ENCODE peak calls at places on chromosomes 3 and 15, in eight cellular contexts. V is left ventricle myocardium inferior, W is PC-9, T is foreskin keratinocyte, E is colonic mucosa, Q is heart left ventricle, N is right atrium auricular region, H is HCT116. M is an unnamed sample.
A peak's percentile ranks its signal among the peaks of the same experiment; 100 is the strongest.

GRCh38 chr3:135260025-135260424 is 465.0 kb downstream of the EPHB1 start:
- DNase-seq in E (no peak), N (no peak), T (no peak), Q (no peak), H (no peak), W (no peak), V (no peak), M (no peak)

GRCh38 chr15:70587896-70588567 is 175.3 kb downstream of the UACA start:
- DNase-seq in Q (no peak), V (no peak), W (no peak), H (no peak), N (no peak), T (no peak), E (no peak), M (no peak)

GRCh38 chr3:159458010-159458409 is 530.6 kb upstream of the IL12A start:
- DNase-seq in Q (no peak), T (peak; percentile 99), V (no peak), H (no peak), N (no peak), E (no peak), W (peak; percentile 92), M (no peak)

GRCh38 chr15:48617619-48618018 is 27.9 kb downstream of the FBN1 start:
- DNase-seq in N (peak; percentile 76), W (no peak), H (no peak), V (peak; percentile 22), T (no peak), E (peak; percentile 28), Q (peak; percentile 67), M (no peak)

GRCh38 chr15:45129651-45130129 is at the start of the genes DUOX1 and DUOXA1:
- DNase-seq in Q (peak; percentile 42), W (no peak), V (peak; percentile 51), N (no peak), H (peak; percentile 16), E (peak; percentile 67), T (no peak), M (no peak)

GRCh38 chr15:70375006-70375409 is 277.3 kb upstream of the TLE3 start:
- DNase-seq in V (no peak), T (peak; percentile 34), E (no peak), W (peak; percentile 80), N (peak; percentile 59), H (no peak), Q (peak; percentile 49), M (no peak)

GRCh38 chr15:73127302-73127936 is 75.2 kb downstream of the NEO1 start:
- DNase-seq in Q (no peak), H (peak; percentile 18), E (peak; percentile 39), V (no peak), W (no peak), N (no peak), T (no peak), M (no peak)

GRCh38 chr3:180274536-180274935 is 237.8 kb upstream of the PEX5L start:
- DNase-seq in Q (no peak), W (no peak), E (no peak), H (no peak), T (no peak), V (no peak), N (no peak), M (no peak)

GRCh38 chr3:173568623-173569022 is 171.1 kb downstream of the NLGN1 start:
- DNase-seq in E (no peak), N (no peak), W (no peak), H (no peak), T (no peak), V (no peak), Q (no peak), M (no peak)

GRCh38 chr3:48422691-48423090 is 7.2 kb downstream of the PLXNB1 start:
- DNase-seq in Q (no peak), N (no peak), T (no peak), W (no peak), E (no peak), H (no peak), V (no peak), M (no peak)

GRCh38 chr3:60835796-60836195 is 415.5 kb downstream of the FHIT start:
- DNase-seq in T (no peak), N (no peak), E (no peak), W (no peak), Q (no peak), H (no peak), V (no peak), M (no peak)

GRCh38 chr15:69434236-69434635 is 18.4 kb upstream of the RPLP1 start:
- DNase-seq in E (no peak), V (no peak), W (no peak), T (no peak), N (no peak), Q (no peak), H (no peak), M (no peak)

GRCh38 chr3:106560451-106560966 is 691.7 kb upstream of the CBLB start:
- DNase-seq in W (no peak), T (peak; percentile 67), H (no peak), Q (no peak), N (no peak), V (no peak), E (no peak), M (no peak)

GRCh38 chr3:161852744-161853143 is 356.1 kb downstream of the OTOL1 start:
- DNase-seq in W (no peak), Q (no peak), N (no peak), T (no peak), E (no peak), V (no peak), H (no peak), M (no peak)

GRCh38 chr15:48946088-48946839 is 17.5 kb downstream of the SHC4 start:
- DNase-seq in T (peak; percentile 85), E (no peak), W (no peak), Q (no peak), N (no peak), H (no peak), V (no peak), M (no peak)

GRCh38 chr3:98903705-98904481 is 2.4 kb upstream of the DCBLD2 start:
- DNase-seq in Q (no peak), W (no peak), H (no peak), V (no peak), T (no peak), N (no peak), E (no peak), M (no peak)

GRCh38 chr3:98903099-98903498 is 1.6 kb upstream of the DCBLD2 start:
- DNase-seq in E (no peak), H (peak; percentile 51), T (no peak), W (peak; percentile 24), N (no peak), V (no peak), Q (no peak), M (no peak)

GRCh38 chr3:98901032-98901464 is 447 bp downstream of the DCBLD2 start:
- DNase-seq in Q (peak; percentile 54), H (no peak), W (peak; percentile 72), V (peak; percentile 49), N (peak; percentile 68), E (peak; percentile 31), T (no peak), M (no peak)

GRCh38 chr3:98901465-98902174 is at the start of gene DCBLD2:
- DNase-seq in Q (peak; percentile 99), V (peak; percentile 98), T (peak; percentile 97), N (peak; percentile 98), E (peak; percentile 97), H (peak; percentile 96), W (peak; percentile 100), M (peak; percentile 99)

DNA sequence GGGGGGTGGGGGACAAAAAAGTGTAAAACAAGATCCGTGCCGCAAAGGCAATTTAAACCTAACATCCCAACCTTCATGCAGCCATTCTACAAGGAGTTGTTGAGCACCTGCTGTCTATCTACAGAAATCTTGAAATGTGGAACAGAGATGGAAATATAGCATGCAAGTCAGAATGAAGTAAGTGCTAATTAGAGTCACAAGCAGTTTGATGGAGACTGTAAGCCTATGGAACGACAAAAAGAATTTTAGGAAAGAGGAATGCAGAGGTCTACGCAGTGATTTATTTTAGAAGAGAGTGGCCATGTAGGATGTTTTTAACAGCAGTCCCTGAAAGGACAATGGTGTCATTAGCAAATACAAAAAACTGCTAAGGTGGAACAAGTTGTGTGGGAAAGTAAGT is 846 bp upstream of the DCBLD2 start:
- DNase-seq in Q (no peak), N (no peak), H (no peak), V (no peak), W (no peak), T (no peak), E (no peak), M (peak; percentile 5)
- H3K27ac ChIP-seq in Q (peak overlapping the region; percentile 71), N (peak overlapping the region; percentile 90), H (peak overlapping the region; percentile 87), V (peak overlapping the region; percentile 97), W (peak overlapping the region; percentile 54), T (no peak overlapping the region), E (peak overlapping the region; percentile 44), M (no peak overlapping the region)

GRCh38 chr15:83445653-83446052 is 1.5 kb upstream of the SH3GL3 start:
- DNase-seq in V (no peak), N (no peak), H (no peak), Q (no peak), T (no peak), E (no peak), W (no peak), M (no peak)
- H3K27ac ChIP-seq in V (no peak overlapping the region), N (no peak overlapping the region), H (no peak overlapping the region), Q (no peak overlapping the region), T (no peak overlapping the region), E (no peak overlapping the region), W (no peak overlapping the region), M (no peak overlapping the region)

GRCh38 chr3:42749753-42750231 is 23.3 kb downstream of the CCDC13 start:
- DNase-seq in V (no peak), W (peak; percentile 12), Q (no peak), H (no peak), E (no peak), T (no peak), N (no peak), M (no peak)

GRCh38 chr3:42752441-42752840 is 20.6 kb downstream of the CCDC13 start:
- DNase-seq in T (no peak), N (peak; percentile 16), H (no peak), W (no peak), V (no peak), E (no peak), Q (no peak), M (no peak)

GRCh38 chr3:42751609-42752008 is 21.4 kb downstream of the CCDC13 start:
- DNase-seq in T (no peak), E (no peak), N (peak; percentile 51), W (no peak), V (no peak), H (no peak), Q (no peak), M (no peak)

GRCh38 chr3:42749025-42749752 is 23.9 kb downstream of the CCDC13 start:
- DNase-seq in E (no peak), V (no peak), N (no peak), W (no peak), T (no peak), Q (no peak), H (no peak), M (no peak)

DNA sequence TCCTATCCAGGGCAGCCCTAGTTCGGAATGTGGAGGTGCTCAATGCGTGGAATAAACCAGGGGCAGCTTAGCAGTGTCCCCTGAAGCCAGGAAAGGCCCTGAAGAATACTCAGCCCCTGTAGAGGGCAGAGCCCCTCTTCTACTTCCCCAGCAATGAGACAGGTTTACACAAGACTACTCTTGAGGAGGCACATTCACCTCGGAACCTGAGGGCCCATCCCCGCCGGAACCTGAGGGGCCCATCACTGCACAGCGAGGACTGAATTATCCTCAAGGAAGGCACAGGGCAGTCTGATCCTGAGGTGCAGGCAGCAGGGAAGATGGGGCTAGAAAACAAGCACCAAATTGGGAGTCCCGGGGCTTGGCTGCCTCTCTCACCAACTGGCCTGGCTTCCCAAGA is 22.2 kb downstream of the CCDC13 start:
- DNase-seq in H (no peak), Q (no peak), N (peak; percentile 43), E (no peak), W (no peak), T (no peak), V (no peak), M (no peak)
- H3K27ac ChIP-seq in H (no peak overlapping the region), Q (no peak overlapping the region), N (no peak overlapping the region), E (no peak overlapping the region), W (no peak overlapping the region), T (no peak overlapping the region), V (no peak overlapping the region), M (no peak overlapping the region)

GRCh38 chr15:86316216-86316615 is 236.5 kb downstream of the AGBL1 start:
- DNase-seq in V (no peak), E (no peak), Q (no peak), N (no peak), H (no peak), T (no peak), W (no peak), M (no peak)
- H3K27ac ChIP-seq in V (peak overlapping the region; percentile 21), E (no peak overlapping the region), Q (peak overlapping the region; percentile 15), N (no peak overlapping the region), H (no peak overlapping the region), T (no peak overlapping the region), W (no peak overlapping the region), M (no peak overlapping the region)

M was measured in CD4-positive, CD25-positive, alpha-beta regulatory T cell.